ENCODE peak calls at places on chromosome 16, in four cellular contexts. M is suprapubic skin, X is ovary, W is A549. R is an unnamed sample.
A peak's percentile ranks its signal among the peaks of the same experiment; 100 is the strongest.

GRCh38 chr16:70750893-70751467 is 50.0 kb downstream of the VAC14 start:
- DNase-seq in M (no peak), X (peak; percentile 80), W (peak; percentile 66), R (peak; percentile 63)

GRCh38 chr16:17382949-17383348 is 87.8 kb downstream of the XYLT1 start:
- DNase-seq in M (no peak), X (no peak), W (no peak), R (peak; percentile 30)

GRCh38 chr16:85752511-85753420 is 1.9 kb upstream of the C16orf74 start:
- DNase-seq in M (no peak), X (peak; percentile 26), W (no peak), R (peak; percentile 46)

GRCh38 chr16:35214840-35215239 is 1755.4 kb downstream of the TP53TG3F start:
- DNase-seq in M (no peak), X (no peak), W (no peak), R (no peak)

GRCh38 chr16:28935333-28935732 is 3.6 kb downstream of the CD19 start:
- DNase-seq in M (no peak), X (no peak), W (no peak), R (no peak)

GRCh38 chr16:57700801-57701551 is 6.4 kb downstream of the DRC7 start:
- DNase-seq in M (no peak), X (no peak), W (no peak), R (no peak)

GRCh38 chr16:54479546-54479945 is 193.0 kb upstream of the IRX3 start:
- DNase-seq in M (no peak), X (no peak), W (no peak), R (no peak)

GRCh38 chr16:83964684-83965443 is 3.2 kb upstream of the NECAB2 start:
- DNase-seq in M (no peak), X (no peak), W (no peak), R (no peak)

GRCh38 chr16:80029706-80030481 is 429.4 kb upstream of the MAF start:
- DNase-seq in M (no peak), X (no peak), W (no peak), R (no peak)

GRCh38 chr16:30551781-30552180 is 6.4 kb downstream of the ZNF764 start:
- DNase-seq in M (no peak), X (no peak), W (no peak), R (no peak)

GRCh38 chr16:81810894-81811538 is 31.9 kb downstream of the PLCG2 start:
- DNase-seq in M (no peak), X (no peak), W (no peak), R (peak; percentile 51)

GRCh38 chr16:84788968-84789371 is 30.8 kb upstream of the CRISPLD2 start:
- DNase-seq in M (no peak), X (no peak), W (no peak), R (no peak)

GRCh38 chr16:67055712-67056487 is 27.0 kb downstream of the CBFB start:
- DNase-seq in M (no peak), X (no peak), W (peak; percentile 36), R (no peak)
- TF ChIP-seq EP300 in M (no peak), X (no peak), W (no peak), R (no peak)

DNA sequence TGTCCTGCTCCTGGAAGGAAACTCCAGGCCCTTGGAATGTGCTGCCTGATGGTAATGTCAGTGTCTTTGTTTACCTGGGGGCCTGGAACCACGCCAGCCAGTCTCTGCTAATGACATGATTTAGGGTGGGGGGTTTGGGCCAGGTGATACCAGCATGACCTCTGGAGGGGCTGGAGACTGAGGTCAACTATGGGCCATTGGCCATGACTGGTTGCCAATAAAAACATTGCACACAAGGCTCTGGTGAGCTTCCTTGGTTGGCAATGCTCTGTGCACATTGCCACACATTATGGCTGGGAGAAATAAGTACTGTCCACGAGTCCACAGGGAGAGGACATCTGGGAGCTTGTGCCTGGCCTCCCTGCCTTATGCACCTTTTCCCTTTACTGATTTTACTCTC is 52.5 kb downstream of the LITAF start:
- DNase-seq in M (no peak), X (no peak), W (peak; percentile 77), R (no peak)
- TF ChIP-seq EP300 in M (no peak), X (no peak), W (peak; percentile 47), R (no peak)

GRCh38 chr16:88767546-88767945 is 17.5 kb downstream of the PIEZO1 start:
- DNase-seq in M (no peak), X (no peak), W (no peak), R (no peak)

GRCh38 chr16:88770459-88771293 is 14.3 kb downstream of the PIEZO1 start:
- DNase-seq in M (no peak), X (no peak), W (peak; percentile 45), R (peak; percentile 75)

GRCh38 chr16:88768041-88768876 is 16.8 kb downstream of the PIEZO1 start:
- DNase-seq in M (no peak), X (peak; percentile 34), W (no peak), R (peak; percentile 60)

GRCh38 chr16:88771294-88771772 is 13.7 kb downstream of the PIEZO1 start:
- DNase-seq in M (no peak), X (no peak), W (no peak), R (no peak)

GRCh38 chr16:88769617-88770458 is 15.2 kb downstream of the PIEZO1 start:
- DNase-seq in M (no peak), X (no peak), W (peak; percentile 54), R (peak; percentile 61)
- TF ChIP-seq EP300 in M (no peak), X (no peak), W (no peak), R (no peak)

GRCh38 chr16:22297114-22297870 is at the start of gene POLR3E:
- DNase-seq in M (peak; percentile 99), X (peak; percentile 99), W (peak; percentile 98), R (peak; percentile 100)
- TF ChIP-seq EP300 in M (no peak), X (no peak), W (no peak), R (no peak)

DNA sequence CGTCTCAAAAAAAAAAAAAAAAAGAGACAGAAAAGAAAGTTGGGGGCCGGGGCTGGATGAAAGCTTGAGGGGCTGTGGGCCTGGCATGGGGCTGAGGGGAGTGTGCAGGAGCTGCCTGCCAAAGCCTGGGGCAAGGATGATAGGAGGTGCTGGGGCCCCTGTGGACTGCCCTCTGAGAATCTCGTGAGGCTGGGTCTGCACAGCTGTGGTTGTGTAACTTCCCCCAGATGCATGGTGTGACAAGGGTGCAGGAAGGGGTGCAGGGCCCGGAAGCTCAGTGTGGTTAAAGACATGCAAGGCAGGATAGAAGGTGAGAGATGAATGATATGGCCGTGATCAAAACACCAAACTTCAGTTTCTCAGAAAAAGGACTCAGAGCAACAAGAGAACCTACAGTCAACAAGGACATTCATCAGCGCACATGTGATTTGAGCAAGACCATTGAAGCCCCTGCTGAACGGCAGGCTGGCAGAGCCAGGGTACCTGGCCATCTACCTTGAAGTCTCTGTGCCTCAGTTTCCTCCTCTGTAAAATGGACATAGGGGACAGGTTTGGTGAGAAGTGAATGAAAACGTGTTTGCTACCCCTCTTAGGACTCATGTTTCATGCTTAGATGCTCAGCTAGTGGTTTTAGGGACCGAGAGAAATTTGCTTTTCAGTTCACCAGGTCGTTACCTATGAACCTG is 9.6 kb downstream of the IL32 start:
- DNase-seq in M (no peak), X (no peak), W (no peak), R (peak; percentile 63)
- TF ChIP-seq EP300 in M (no peak), X (no peak), W (no peak), R (no peak)

DNA sequence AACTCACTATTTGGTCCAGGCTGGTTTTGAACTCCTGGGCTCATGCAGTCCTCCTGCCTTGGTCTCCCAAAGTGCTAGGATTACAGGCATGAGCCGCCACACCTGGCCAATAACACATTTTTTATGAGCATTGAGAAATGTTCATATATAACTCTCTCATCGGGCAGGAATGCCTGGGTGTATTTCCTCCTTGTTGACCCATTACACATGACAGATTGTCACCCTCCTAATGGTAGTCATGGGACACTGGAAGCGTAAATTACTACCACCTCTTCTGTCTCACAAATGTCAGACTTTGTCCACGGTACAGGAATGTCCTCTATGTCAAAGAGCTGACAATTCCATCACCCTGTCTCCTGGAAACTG is 52.9 kb downstream of the VAT1L start:
- DNase-seq in M (peak; percentile 38), X (no peak), W (no peak), R (peak; percentile 35)
- TF ChIP-seq EP300 in M (no peak), X (no peak), W (no peak), R (no peak)

DNA sequence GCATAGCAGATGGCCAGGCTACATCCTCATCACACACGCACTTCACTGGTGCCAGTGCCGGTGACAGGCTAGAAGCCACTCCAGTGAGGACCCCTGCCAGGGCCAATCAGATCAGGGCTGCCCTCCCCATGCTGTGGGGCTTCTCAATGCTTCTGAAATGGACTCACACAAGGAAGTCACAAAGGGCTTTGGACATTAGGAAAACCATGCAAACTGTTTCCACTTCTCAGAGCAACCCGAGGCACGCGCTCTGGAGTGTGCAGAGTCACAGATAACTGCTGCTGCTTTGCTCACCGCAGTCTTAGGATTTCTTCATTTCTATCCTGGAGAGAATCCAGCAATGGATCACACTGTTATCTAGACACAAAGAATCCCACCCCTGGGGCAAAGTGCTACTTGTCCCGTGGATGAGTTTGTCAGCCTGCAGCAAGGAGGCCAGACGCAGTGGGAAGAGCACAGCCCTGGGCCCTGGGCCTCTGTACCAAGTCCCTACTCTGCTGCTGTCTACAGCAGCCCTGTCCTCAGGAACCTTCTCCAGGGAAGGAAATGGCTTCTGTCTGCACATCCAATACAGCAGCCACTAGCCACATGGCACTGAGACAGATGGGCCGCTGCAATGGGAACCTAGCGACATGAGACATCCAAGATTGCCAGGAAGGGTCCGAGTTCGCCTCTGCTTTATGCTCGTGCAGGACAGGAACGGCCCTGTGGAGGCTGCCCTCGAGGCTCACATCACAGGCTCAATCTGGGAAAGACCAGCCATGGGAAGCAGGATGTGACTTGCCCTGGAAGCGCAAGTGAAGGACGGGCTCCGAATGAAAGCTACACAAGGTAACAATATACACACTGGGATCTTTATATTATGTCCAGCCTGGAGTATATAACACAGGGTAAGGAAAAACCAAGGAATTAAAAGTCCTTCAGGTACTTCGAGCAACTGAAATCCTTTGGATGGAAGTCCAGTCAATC is 169.3 kb downstream of the ZFHX3 start:
- DNase-seq in M (no peak), X (no peak), W (no peak), R (no peak)
- TF ChIP-seq EP300 in M (no peak), X (no peak), W (no peak), R (no peak)

DNA sequence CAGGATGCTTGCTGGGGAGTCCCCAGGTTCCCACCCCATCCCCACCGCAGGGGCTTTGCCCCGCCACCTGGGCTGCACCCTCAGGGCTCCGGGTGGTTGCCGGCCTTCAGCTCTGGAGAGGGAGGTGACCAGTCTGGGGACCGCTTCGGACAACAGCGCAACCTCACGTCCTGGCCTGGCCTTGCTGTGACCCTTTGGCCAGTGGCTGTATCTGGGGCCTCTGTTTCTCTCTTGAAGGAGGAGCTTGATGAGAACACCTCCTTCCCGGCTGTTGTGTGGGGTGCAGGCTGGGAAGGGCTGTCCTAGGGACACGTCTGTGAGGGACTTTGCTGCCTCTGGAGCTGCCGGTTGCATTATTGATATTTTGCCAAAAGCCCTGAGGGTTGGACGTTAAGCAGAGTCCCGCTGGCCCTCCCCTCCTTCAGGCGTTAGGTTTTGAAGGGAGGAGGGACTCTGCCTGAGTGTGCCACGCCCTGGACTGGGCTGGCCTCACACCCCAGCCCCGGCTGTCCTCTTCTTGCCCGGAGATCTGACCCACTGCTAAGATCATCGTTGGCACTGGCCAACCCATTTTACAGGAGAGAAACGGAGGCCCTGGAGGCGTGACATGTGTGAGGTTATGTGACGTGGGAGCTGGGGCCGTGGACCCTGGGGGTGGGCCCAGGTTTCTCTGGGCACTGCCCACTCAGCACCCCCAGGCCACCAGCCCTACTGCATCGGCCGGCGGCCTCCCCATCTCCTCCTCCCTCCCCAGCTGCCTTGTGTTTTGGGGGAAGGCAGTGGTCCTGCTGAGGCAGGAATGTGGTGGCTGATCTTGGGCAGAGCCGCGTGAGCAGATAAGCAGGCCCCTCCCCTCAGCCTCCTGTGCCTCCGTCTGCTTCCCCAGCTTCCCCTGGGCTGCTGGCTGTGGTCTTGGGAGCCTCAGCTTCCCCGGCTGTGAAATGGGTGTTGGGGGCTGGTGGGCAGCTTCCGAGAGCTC is 8.5 kb downstream of the ZFPM1 start:
- DNase-seq in M (no peak), X (no peak), W (no peak), R (no peak)
- TF ChIP-seq EP300 in M (no peak), X (no peak), W (no peak), R (no peak)

GRCh38 chr16:68732068-68732680 is 4.9 kb upstream of the CDH1 start:
- DNase-seq in M (no peak), X (peak; percentile 41), W (peak; percentile 68), R (peak; percentile 93)
- TF ChIP-seq EP300 in M (no peak), X (no peak), W (no peak), R (no peak)

GRCh38 chr16:18803569-18804462 is 2.5 kb upstream of the ARL6IP1 start:
- DNase-seq in M (no peak), X (no peak), W (no peak), R (no peak)
- TF ChIP-seq EP300 in M (no peak), X (no peak), W (no peak), R (no peak)

R was measured in transverse colon.